ENCODE peak calls at places on chromosomes 5 and 9, in eight cellular contexts. C is mucosa of descending colon; K is PC-3; M is midbrain; Z is activated naive CD4-positive, alpha-beta T cell treated with anti-CD3 and anti-CD28 coated beads for 36 hours; F is iris pigment epithelial cell; O is SJSA1; D is fibroblast of gingiva. H is an unnamed sample.

GRCh38 chr5:37835400-37835973 is 4.4 kb downstream of the GDNF start:
- DNase-seq in C (no peak), K (no peak), M (no peak), Z (no peak), F (no peak), O (no peak), D (no peak), H (no peak)

GRCh38 chr5:22560115-22560514 is 293.0 kb downstream of the CDH12 start:
- DNase-seq in C (no peak), K (peak), M (no peak), Z (no peak), F (peak), O (no peak), D (peak), H (no peak)

GRCh38 chr9:117733465-117733864 is 29.3 kb downstream of the TLR4 start:
- DNase-seq in C (peak), K (no peak), M (no peak), Z (no peak), F (no peak), O (no peak), D (no peak), H (no peak)

GRCh38 chr5:121251954-121252353 is 599.7 kb upstream of the FTMT start:
- DNase-seq in C (no peak), K (peak), M (no peak), Z (no peak), F (peak), O (no peak), D (no peak), H (no peak)

GRCh38 chr9:130927995-130928900 is 10.8 kb downstream of the FIBCD1 start:
- DNase-seq in C (peak), K (peak), M (no peak), Z (no peak), F (peak), O (peak), D (no peak), H (no peak)

GRCh38 chr5:15621094-15621493 is 121.1 kb downstream of the FBXL7 start:
- DNase-seq in C (no peak), K (no peak), M (no peak), Z (no peak), F (no peak), O (no peak), D (peak), H (no peak)

GRCh38 chr5:14048434-14048833 is 94.7 kb upstream of the TRIO start:
- DNase-seq in C (no peak), K (no peak), M (no peak), Z (no peak), F (no peak), O (no peak), D (no peak), H (no peak)

GRCh38 chr9:84354035-84354434 is 13.5 kb upstream of the SLC28A3 start:
- DNase-seq in C (no peak), K (no peak), M (no peak), Z (no peak), F (no peak), O (no peak), D (no peak), H (no peak)

GRCh38 chr5:10645146-10645545 is 81.3 kb downstream of the ANKRD33B start:
- DNase-seq in C (no peak), K (no peak), M (no peak), Z (peak), F (no peak), O (no peak), D (no peak), H (no peak)

GRCh38 chr9:105957830-105958229 is 263.5 kb downstream of the TMEM38B start:
- DNase-seq in C (no peak), K (peak), M (no peak), Z (no peak), F (no peak), O (no peak), D (no peak), H (peak)

GRCh38 chr5:171667341-171668096 is 118.1 kb upstream of the SMIM23 start:
- DNase-seq in C (no peak), K (no peak), M (no peak), Z (no peak), F (peak), O (peak), D (peak), H (no peak)

GRCh38 chr9:134560206-134560605 is 81.4 kb upstream of the COL5A1 start:
- DNase-seq in C (no peak), K (no peak), M (no peak), Z (no peak), F (no peak), O (peak), D (no peak), H (no peak)

GRCh38 chr5:149583394-149583793 is 2.1 kb downstream of the ARHGEF37 start:
- DNase-seq in C (peak), K (peak), M (peak), Z (no peak), F (no peak), O (no peak), D (no peak), H (no peak)

GRCh38 chr5:126481243-126481642 is 58.0 kb downstream of the GRAMD2B start:
- DNase-seq in C (no peak), K (no peak), M (no peak), Z (no peak), F (peak), O (no peak), D (peak), H (no peak)

GRCh38 chr5:62937661-62938558 is 359.3 kb downstream of the LRRC70 start:
- DNase-seq in C (no peak), K (peak), M (no peak), Z (no peak), F (peak), O (no peak), D (peak), H (no peak)

GRCh38 chr5:1037123-1037670 is 28.6 kb downstream of the NKD2 start:
- DNase-seq in C (no peak), K (no peak), M (no peak), Z (no peak), F (no peak), O (no peak), D (no peak), H (no peak)

GRCh38 chr5:6730407-6730806 is 17.2 kb downstream of the TENT4A start:
- DNase-seq in C (peak), K (no peak), M (no peak), Z (peak), F (no peak), O (no peak), D (no peak), H (no peak)

GRCh38 chr5:177023247-177023703 is 779 bp downstream of the ZNF346 start:
- DNase-seq in C (no peak), K (peak), M (no peak), Z (peak), F (peak), O (no peak), D (no peak), H (no peak)

GRCh38 chr5:56900858-56901578 is 8.4 kb upstream of the SETD9 start:
- DNase-seq in C (peak), K (peak), M (peak), Z (peak), F (peak), O (no peak), D (peak), H (peak)

GRCh38 chr9:21323091-21323490 is 12.1 kb downstream of the KLHL9 start:
- DNase-seq in C (no peak), K (no peak), M (no peak), Z (no peak), F (no peak), O (no peak), D (no peak), H (no peak)

GRCh38 chr5:36950586-36951457 is 74.3 kb downstream of the NIPBL start:
- DNase-seq in C (no peak), K (peak), M (no peak), Z (no peak), F (peak), O (no peak), D (peak), H (no peak)

GRCh38 chr9:78714591-78714990 is 417.7 kb downstream of the PSAT1 start:
- DNase-seq in C (no peak), K (no peak), M (no peak), Z (no peak), F (peak), O (no peak), D (peak), H (no peak)

GRCh38 chr5:96402500-96402899 is 30.5 kb downstream of the PCSK1 start:
- DNase-seq in C (no peak), K (no peak), M (no peak), Z (no peak), F (no peak), O (no peak), D (no peak), H (no peak)

GRCh38 chr5:61732796-61733195 is 400.7 kb downstream of the ZSWIM6 start:
- DNase-seq in C (no peak), K (no peak), M (peak), Z (no peak), F (no peak), O (no peak), D (no peak), H (no peak)

GRCh38 chr5:78275998-78276543 is 18.4 kb downstream of the AP3B1 start:
- DNase-seq in C (no peak), K (no peak), M (no peak), Z (no peak), F (peak), O (no peak), D (no peak), H (no peak)

GRCh38 chr5:72878854-72879253 is 62.4 kb downstream of the TNPO1 start:
- DNase-seq in C (no peak), K (no peak), M (peak), Z (no peak), F (no peak), O (no peak), D (peak), H (no peak)

GRCh38 chr5:98301567-98301966 is 471.9 kb upstream of the RGMB start:
- DNase-seq in C (no peak), K (no peak), M (peak), Z (no peak), F (no peak), O (no peak), D (no peak), H (no peak)

GRCh38 chr5:68452286-68452685 is 236.7 kb downstream of the PIK3R1 start:
- DNase-seq in C (no peak), K (no peak), M (no peak), Z (no peak), F (no peak), O (no peak), D (no peak), H (no peak)

GRCh38 chr5:88677943-88678779 is 204.8 kb downstream of the MEF2C start:
- DNase-seq in C (no peak), K (no peak), M (no peak), Z (no peak), F (no peak), O (no peak), D (no peak), H (no peak)

H was measured in Jurkat, Clone E6-1.